ENCODE peak calls at places on chromosomes 7 and 10, in six cellular contexts. W, P, O, J, H and A are unnamed samples.

GRCh38 chr7:39527951-39528350 is 38.3 kb upstream of the YAE1 start:
- DNase-seq in J (peak; percentile 7), H (no peak), P (no peak), W (no peak), O (no peak), A (no peak)

GRCh38 chr7:51160990-51161615 is 155.5 kb downstream of the COBL start:
- DNase-seq in O (peak; percentile 81), W (peak; percentile 38), H (peak; percentile 73), P (peak; percentile 77), J (peak; percentile 75), A (peak; percentile 85)

GRCh38 chr7:1043552-1044188 is 676 bp upstream of the GPR146 start:
- DNase-seq in H (no peak), J (no peak), W (no peak), O (no peak), P (no peak), A (no peak)

GRCh38 chr7:23759556-23760391 is 49.8 kb downstream of the STK31 start:
- DNase-seq in O (no peak), W (no peak), P (no peak), J (no peak), H (no peak), A (no peak)

GRCh38 chr7:1961776-1962276 is 270.9 kb downstream of the MAD1L1 start:
- DNase-seq in J (peak; percentile 92), H (no peak), O (no peak), W (no peak), P (no peak), A (no peak)

GRCh38 chr10:86410542-86411124 is 44.0 kb upstream of the GRID1 start:
- DNase-seq in P (no peak), H (no peak), O (no peak), J (peak; percentile 60), W (no peak), A (no peak)

GRCh38 chr10:23293145-23293724 is 51.4 kb downstream of the C10orf67 start:
- DNase-seq in J (peak; percentile 31), P (peak; percentile 66), H (peak; percentile 57), O (peak; percentile 63), W (peak; percentile 10), A (peak; percentile 61)

GRCh38 chr7:71419546-71420337 is 287.8 kb downstream of the GALNT17 start:
- DNase-seq in O (no peak), J (no peak), H (no peak), W (no peak), P (no peak), A (no peak)

GRCh38 chr7:159023746-159024145 is 120.9 kb downstream of the VIPR2 start:
- DNase-seq in W (no peak), P (no peak), J (no peak), O (no peak), H (no peak), A (no peak)

GRCh38 chr10:121171825-121172224 is 320.7 kb downstream of the WDR11 start:
- DNase-seq in J (no peak), P (no peak), H (no peak), W (no peak), O (no peak), A (no peak)

GRCh38 chr10:46525177-46525823 is 31.2 kb downstream of the GPRIN2 start:
- DNase-seq in J (peak; percentile 76), H (no peak), P (peak; percentile 15), O (no peak), W (peak; percentile 94), A (peak; percentile 15)

GRCh38 chr10:117631276-117632151 is 89.0 kb downstream of the EMX2 start:
- DNase-seq in O (no peak), W (no peak), H (no peak), P (no peak), J (no peak), A (no peak)

GRCh38 chr7:38889872-38890432 is 19.0 kb downstream of the VPS41 start:
- DNase-seq in H (no peak), W (no peak), J (no peak), O (no peak), P (no peak), A (no peak)

GRCh38 chr7:54888067-54888735 is 129.2 kb upstream of the SEC61G start:
- DNase-seq in J (no peak), O (peak; percentile 8), W (no peak), P (peak; percentile 52), H (no peak), A (peak; percentile 62)

GRCh38 chr7:75971961-75972763 is 22.2 kb downstream of the TMEM120A start:
- DNase-seq in H (no peak), P (peak; percentile 35), W (peak; percentile 66), J (peak; percentile 36), O (peak; percentile 33), A (peak; percentile 74)

GRCh38 chr10:125149278-125150047 is 10.9 kb downstream of the CTBP2 start:
- DNase-seq in W (peak; percentile 53), P (no peak), J (peak; percentile 74), H (no peak), O (no peak), A (no peak)

GRCh38 chr10:1109795-1110673 is 53.8 kb downstream of the WDR37 start:
- DNase-seq in P (peak; percentile 76), J (peak; percentile 74), H (peak; percentile 66), O (peak; percentile 65), W (peak; percentile 89), A (peak; percentile 85)

GRCh38 chr10:9757176-9757575 is 1260.5 kb upstream of the CELF2 start:
- DNase-seq in H (no peak), P (no peak), O (no peak), J (peak; percentile 4), W (no peak), A (no peak)

GRCh38 chr10:24118246-24118645 is 90.7 kb upstream of the KIAA1217 start:
- DNase-seq in W (no peak), P (no peak), H (no peak), J (peak; percentile 1), O (peak; percentile 23), A (no peak)

GRCh38 chr10:44385726-44386438 is 985 bp upstream of the CXCL12 start:
- DNase-seq in H (no peak), P (peak; percentile 34), J (no peak), O (no peak), W (no peak), A (no peak)

GRCh38 chr10:119542357-119542989 is at the start of gene RGS10:
- DNase-seq in J (peak; percentile 74), W (peak; percentile 45), H (peak; percentile 28), O (peak; percentile 17), P (peak; percentile 63), A (peak; percentile 74)

GRCh38 chr7:148463210-148463609 is 127.4 kb upstream of the C7orf33 start:
- DNase-seq in J (no peak), P (no peak), O (no peak), H (no peak), W (no peak), A (no peak)

GRCh38 chr10:121838149-121838548 is 89.7 kb downstream of the ATE1 start:
- DNase-seq in W (no peak), J (no peak), O (no peak), H (no peak), P (no peak), A (no peak)

GRCh38 chr10:131102147-131102546 is 209.4 kb downstream of the TCERG1L start:
- DNase-seq in J (no peak), H (no peak), O (no peak), W (no peak), P (no peak), A (no peak)

GRCh38 chr10:71471957-71472365 is 75.2 kb downstream of the CDH23 start:
- DNase-seq in H (no peak), J (no peak), W (no peak), O (no peak), P (no peak), A (no peak)

DNA sequence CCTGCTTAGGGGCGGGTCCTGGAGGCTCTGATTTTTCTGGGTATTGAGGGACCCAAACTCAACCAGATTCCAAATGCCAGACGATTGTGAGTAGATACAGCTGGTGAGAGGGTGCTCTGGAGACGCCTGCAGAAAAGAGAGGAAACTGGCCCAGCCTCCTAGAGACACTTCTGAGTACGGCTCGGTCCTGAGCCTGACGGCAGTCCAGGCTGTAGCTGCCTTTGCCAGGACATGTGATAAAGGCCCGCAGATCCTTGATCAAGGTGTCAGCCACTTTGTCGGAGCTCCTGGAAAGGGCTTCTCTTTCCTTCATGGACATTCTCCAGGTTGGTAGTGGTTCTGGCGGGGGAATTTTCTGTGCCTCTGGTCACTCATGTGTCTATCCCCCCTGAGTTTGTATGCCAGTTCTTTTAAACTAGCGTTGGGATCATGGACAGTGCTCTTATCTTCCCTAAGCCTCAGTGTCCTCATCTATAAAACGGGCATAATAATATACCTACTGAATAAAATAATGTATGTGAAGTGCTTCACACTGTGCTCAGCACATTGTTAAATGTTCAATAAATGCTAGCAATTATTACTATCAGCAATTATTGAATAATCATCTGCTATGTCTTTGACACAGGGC is 42.4 kb upstream of the BTRC start:
- DNase-seq in H (no peak), O (peak; percentile 46), W (no peak), J (no peak), P (no peak), A (no peak)
- TF ChIP-seq CTCF in H (no peak), O (no peak), W (no peak), J (no peak), P (no peak), A (no peak)

GRCh38 chr7:77353911-77354310 is 62.2 kb downstream of the GSAP start:
- DNase-seq in W (no peak), H (no peak), J (no peak), P (no peak), O (no peak), A (no peak)
- TF ChIP-seq CTCF in W (no peak), H (no peak), J (no peak), P (no peak), O (no peak), A (no peak)

GRCh38 chr7:142012825-142013506 is 17.3 kb downstream of the MGAM start:
- DNase-seq in J (no peak), H (no peak), P (no peak), O (no peak), W (no peak), A (no peak)
- TF ChIP-seq CTCF in J (no peak), H (no peak), P (no peak), O (no peak), W (no peak), A (no peak)

GRCh38 chr10:61609609-61610166 is 53.0 kb upstream of the CABCOCO1 start:
- DNase-seq in J (no peak), W (no peak), P (no peak), H (no peak), O (no peak), A (no peak)

GRCh38 chr10:61605221-61605620 is 57.5 kb upstream of the CABCOCO1 start:
- DNase-seq in P (no peak), O (no peak), H (no peak), J (no peak), W (no peak), A (no peak)

GRCh38 chr10:61608255-61609040 is 54.3 kb upstream of the CABCOCO1 start:
- DNase-seq in W (no peak), O (no peak), P (no peak), J (peak; percentile 58), H (no peak), A (no peak)

GRCh38 chr10:61612009-61612408 is 50.7 kb upstream of the CABCOCO1 start:
- DNase-seq in O (no peak), W (no peak), J (no peak), H (no peak), P (no peak), A (no peak)

GRCh38 chr10:61606971-61607907 is 55.5 kb upstream of the CABCOCO1 start:
- DNase-seq in W (no peak), P (no peak), J (peak; percentile 30), H (no peak), O (peak; percentile 14), A (no peak)
- TF ChIP-seq CTCF in W (peak; percentile 49), P (peak; percentile 57), J (peak; percentile 57), H (peak; percentile 71), O (peak; percentile 59), A (peak; percentile 72)